ENCODE peak calls at places on chromosome 19, in nine cellular contexts. W, Z, I, H, B, F, O, M and A are unnamed samples.

GRCh38 chr19:44847144-44848035 is 1.3 kb downstream of the NECTIN2 start:
- DNase-seq in W (peak; percentile 58), Z (peak; percentile 65), H (peak; percentile 55), B (peak; percentile 81), O (peak; percentile 22), F (peak; percentile 69), M (peak; percentile 13), I (peak; percentile 55), A (peak; percentile 50)

GRCh38 chr19:17075860-17076538 is 422 bp downstream of the MYO9B start:
- DNase-seq in Z (peak; percentile 33), I (peak; percentile 10), O (peak; percentile 16), M (peak; percentile 46), W (peak; percentile 33), H (peak; percentile 39), B (peak; percentile 52), F (peak; percentile 27), A (no peak)

GRCh38 chr19:13212759-13213330 is 62.6 kb downstream of the IER2 start:
- DNase-seq in B (peak; percentile 66), H (peak; percentile 61), I (peak; percentile 25), Z (peak; percentile 46), F (peak; percentile 66), O (peak; percentile 51), W (peak; percentile 43), M (peak; percentile 56), A (peak; percentile 66)

GRCh38 chr19:10617409-10618121 is 7.8 kb upstream of the SLC44A2 start:
- DNase-seq in F (peak; percentile 55), M (no peak), W (peak; percentile 89), O (peak; percentile 91), Z (peak; percentile 82), I (peak; percentile 89), B (no peak), H (peak; percentile 68), A (peak; percentile 58)

GRCh38 chr19:39166571-39167391 is 30.0 kb upstream of the NCCRP1 start:
- DNase-seq in O (no peak), B (peak; percentile 83), H (peak; percentile 73), M (no peak), I (peak; percentile 49), F (no peak), Z (peak; percentile 8), W (no peak), A (no peak)

GRCh38 chr19:18157465-18158063 is 4.6 kb downstream of the PIK3R2 start:
- DNase-seq in W (no peak), I (peak; percentile 70), M (no peak), Z (no peak), O (no peak), H (peak; percentile 81), F (no peak), B (no peak), A (no peak)

GRCh38 chr19:58474291-58474996 is 1.7 kb upstream of the ZNF446 start:
- DNase-seq in Z (peak; percentile 76), H (no peak), M (no peak), I (no peak), O (peak; percentile 25), B (no peak), W (peak; percentile 87), F (peak; percentile 93), A (peak; percentile 31)

GRCh38 chr19:5985098-5985783 is 7.3 kb upstream of the RANBP3 start:
- DNase-seq in W (peak; percentile 61), Z (peak; percentile 66), O (no peak), B (no peak), H (peak; percentile 59), M (no peak), I (peak; percentile 49), F (peak; percentile 66), A (peak; percentile 82)

GRCh38 chr19:48121909-48122371 is 11.3 kb upstream of the PLA2G4C start:
- DNase-seq in F (peak; percentile 30), I (peak; percentile 47), B (no peak), O (no peak), H (peak; percentile 32), W (no peak), Z (peak; percentile 47), M (no peak), A (peak; percentile 54)

GRCh38 chr19:50794074-50794777 is 4.0 kb downstream of the ACP4 start:
- DNase-seq in Z (peak; percentile 31), O (no peak), F (peak; percentile 12), B (no peak), H (no peak), M (no peak), W (no peak), I (no peak), A (no peak)

GRCh38 chr19:35516310-35516709 is 2.9 kb upstream of the DMKN start:
- DNase-seq in F (no peak), Z (no peak), W (no peak), I (no peak), M (no peak), B (no peak), H (no peak), O (no peak), A (no peak)

GRCh38 chr19:46916971-46917370 is 56.2 kb downstream of the ARHGAP35 start:
- DNase-seq in Z (no peak), B (no peak), O (no peak), I (no peak), H (no peak), F (no peak), W (no peak), M (no peak), A (no peak)

GRCh38 chr19:8445488-8446001 is 770 bp downstream of the HNRNPM start:
- DNase-seq in W (no peak), H (peak; percentile 50), I (peak; percentile 25), B (peak; percentile 74), O (no peak), Z (peak; percentile 45), M (peak; percentile 39), F (peak; percentile 43), A (peak; percentile 28)

GRCh38 chr19:50432221-50432626 is 468 bp upstream of the MYBPC2 start:
- DNase-seq in M (no peak), H (no peak), F (peak; percentile 61), I (no peak), O (no peak), B (no peak), Z (no peak), W (no peak), A (peak; percentile 5)

GRCh38 chr19:2239771-2240770 is 3.4 kb downstream of the SF3A2 start:
- DNase-seq in F (peak; percentile 53), M (no peak), O (no peak), W (peak; percentile 48), H (no peak), I (no peak), B (no peak), Z (peak; percentile 61), A (peak; percentile 57)

GRCh38 chr19:43503501-43504425 is 783 bp downstream of the PHLDB3 start:
- DNase-seq in Z (peak; percentile 90), B (peak; percentile 99), M (peak; percentile 98), O (peak; percentile 86), I (peak; percentile 77), F (peak; percentile 86), H (peak; percentile 94), W (peak; percentile 84), A (peak; percentile 86)

GRCh38 chr19:39518458-39518857 is 3.5 kb downstream of the SELENOV start:
- DNase-seq in M (no peak), O (no peak), B (no peak), W (no peak), F (no peak), I (no peak), Z (no peak), H (no peak), A (no peak)

GRCh38 chr19:38838208-38838985 is 6.8 kb upstream of the ECH1 start:
- DNase-seq in Z (peak; percentile 25), F (peak; percentile 26), B (no peak), I (peak; percentile 95), O (no peak), M (no peak), W (no peak), H (peak; percentile 88), A (no peak)

GRCh38 chr19:30226464-30227070 is 145.6 kb upstream of the ZNF536 start:
- DNase-seq in H (no peak), W (no peak), Z (no peak), O (no peak), I (no peak), M (no peak), F (no peak), B (peak; percentile 35), A (no peak)

GRCh38 chr19:34661357-34661756 is 15.6 kb downstream of the SCGB2B2 start:
- DNase-seq in I (no peak), Z (no peak), B (no peak), M (no peak), W (no peak), O (no peak), H (no peak), F (no peak), A (no peak)

GRCh38 chr19:47523473-47523872 is 8.6 kb upstream of the NAPA start:
- DNase-seq in Z (no peak), W (no peak), M (no peak), F (no peak), O (no peak), B (no peak), I (no peak), H (no peak), A (no peak)

GRCh38 chr19:610801-611505 is 21.3 kb downstream of the HCN2 start:
- DNase-seq in I (no peak), Z (peak; percentile 91), F (peak; percentile 95), H (no peak), M (peak; percentile 50), O (peak; percentile 33), B (peak; percentile 79), W (peak; percentile 76), A (peak; percentile 71)

GRCh38 chr19:16849168-16849567 is 20.0 kb downstream of the SIN3B start:
- DNase-seq in I (peak; percentile 83), O (peak; percentile 68), M (no peak), W (peak; percentile 62), B (no peak), Z (peak; percentile 65), F (peak; percentile 27), H (peak; percentile 27), A (no peak)

GRCh38 chr19:406999-407491 is 1.9 kb downstream of the C2CD4C start:
- DNase-seq in F (no peak), H (no peak), Z (no peak), I (no peak), O (no peak), W (no peak), M (no peak), B (no peak), A (no peak)

GRCh38 chr19:12513531-12514061 is 29.0 kb upstream of the ZNF709 start:
- DNase-seq in M (no peak), I (no peak), F (no peak), H (no peak), O (no peak), B (peak; percentile 47), W (no peak), Z (no peak), A (no peak)

GRCh38 chr19:54422136-54422535 is 6.9 kb downstream of the TTYH1 start:
- DNase-seq in F (no peak), O (no peak), W (no peak), I (no peak), H (no peak), B (no peak), M (no peak), Z (no peak), A (no peak)

GRCh38 chr19:56508282-56508778 is 675 bp downstream of the ZNF471 start:
- DNase-seq in O (no peak), W (no peak), B (no peak), F (no peak), M (no peak), H (no peak), Z (no peak), I (peak; percentile 15), A (no peak)

GRCh38 chr19:47674548-47674947 is 38.7 kb upstream of the EHD2 start:
- DNase-seq in H (no peak), F (no peak), O (no peak), M (no peak), W (no peak), Z (no peak), I (no peak), B (no peak), A (no peak)

GRCh38 chr19:19110410-19111137 is 27.7 kb downstream of the TMEM161A start:
- DNase-seq in H (no peak), B (peak; percentile 41), O (no peak), W (no peak), M (no peak), Z (peak; percentile 21), F (peak; percentile 27), I (no peak), A (no peak)

GRCh38 chr19:39465956-39466747 is 14.5 kb upstream of the TIMM50 start:
- DNase-seq in H (no peak), Z (no peak), B (no peak), I (no peak), W (no peak), O (no peak), M (no peak), F (no peak), A (no peak)

GRCh38 chr19:8395621-8396082 is 5.5 kb downstream of the RAB11B start:
- DNase-seq in M (no peak), I (no peak), O (no peak), H (no peak), W (no peak), F (no peak), Z (no peak), B (no peak), A (no peak)